ENCODE peak calls at places on chromosome 19, in four cellular contexts. E is Peyer's patch, Z is body of pancreas, R is uterus. S is an unnamed sample.

GRCh38 chr19:49222528-49222927 is 64.9 kb downstream of the TRPM4 start:
- DNase-seq in R (no peak), E (no peak), Z (no peak), S (no peak)

GRCh38 chr19:10965398-10965797 is 4.6 kb downstream of the SMARCA4 start:
- DNase-seq in E (no peak), Z (no peak), R (no peak), S (no peak)

GRCh38 chr19:51501594-51502263 is at the start of gene SIGLEC12:
- DNase-seq in E (no peak), Z (peak), R (no peak), S (no peak)

GRCh38 chr19:45420356-45420755 is 3.4 kb downstream of the ERCC1 start:
- DNase-seq in R (no peak), E (no peak), Z (no peak), S (no peak)

GRCh38 chr19:36837525-36837901 is 674 bp downstream of the ZNF790 start:
- DNase-seq in Z (peak), E (no peak), R (no peak), S (no peak)

GRCh38 chr19:44738603-44739585 is 9.6 kb upstream of the BCL3 start:
- DNase-seq in Z (peak), E (peak), R (no peak), S (no peak)

GRCh38 chr19:8702350-8702749 is 3.8 kb upstream of the ACTL9 start:
- DNase-seq in R (no peak), E (no peak), Z (no peak), S (no peak)

GRCh38 chr19:38320969-38321339 is 1.3 kb downstream of the KCNK6 start:
- DNase-seq in E (no peak), R (no peak), Z (no peak), S (no peak)

GRCh38 chr19:52963229-52963760 is 614 bp upstream of the ZNF816 start:
- DNase-seq in R (peak), E (no peak), Z (no peak), S (peak)

GRCh38 chr19:31346184-31346583 is 3.1 kb downstream of the TSHZ3 start:
- DNase-seq in R (no peak), E (no peak), Z (no peak), S (no peak)

GRCh38 chr19:54186934-54187381 is 2.4 kb downstream of the MBOAT7 start:
- DNase-seq in R (no peak), Z (peak), E (peak), S (no peak)

GRCh38 chr19:22354665-22355064 is 67.5 kb downstream of the ZNF98 start:
- DNase-seq in E (no peak), R (no peak), Z (no peak), S (no peak)

GRCh38 chr19:47113446-47114348 is at the start of gene ZC3H4:
- DNase-seq in Z (peak), R (peak), E (peak), S (peak)
- TF ChIP-seq POLR2A in Z (no peak), R (peak), E (peak), S (no peak)

GRCh38 chr19:7635670-7636069 is 1.2 kb upstream of the STXBP2 start:
- DNase-seq in Z (no peak), E (no peak), R (no peak), S (no peak)

GRCh38 chr19:7636317-7636690 is 606 bp upstream of the STXBP2 start:
- DNase-seq in E (no peak), R (no peak), Z (no peak), S (no peak)

GRCh38 chr19:7638802-7639465 is 2.0 kb downstream of the STXBP2 start:
- DNase-seq in E (no peak), Z (no peak), R (no peak), S (no peak)

GRCh38 chr19:7637374-7638256 is 705 bp downstream of the STXBP2 start:
- DNase-seq in Z (peak), E (peak), R (no peak), S (no peak)

DNA sequence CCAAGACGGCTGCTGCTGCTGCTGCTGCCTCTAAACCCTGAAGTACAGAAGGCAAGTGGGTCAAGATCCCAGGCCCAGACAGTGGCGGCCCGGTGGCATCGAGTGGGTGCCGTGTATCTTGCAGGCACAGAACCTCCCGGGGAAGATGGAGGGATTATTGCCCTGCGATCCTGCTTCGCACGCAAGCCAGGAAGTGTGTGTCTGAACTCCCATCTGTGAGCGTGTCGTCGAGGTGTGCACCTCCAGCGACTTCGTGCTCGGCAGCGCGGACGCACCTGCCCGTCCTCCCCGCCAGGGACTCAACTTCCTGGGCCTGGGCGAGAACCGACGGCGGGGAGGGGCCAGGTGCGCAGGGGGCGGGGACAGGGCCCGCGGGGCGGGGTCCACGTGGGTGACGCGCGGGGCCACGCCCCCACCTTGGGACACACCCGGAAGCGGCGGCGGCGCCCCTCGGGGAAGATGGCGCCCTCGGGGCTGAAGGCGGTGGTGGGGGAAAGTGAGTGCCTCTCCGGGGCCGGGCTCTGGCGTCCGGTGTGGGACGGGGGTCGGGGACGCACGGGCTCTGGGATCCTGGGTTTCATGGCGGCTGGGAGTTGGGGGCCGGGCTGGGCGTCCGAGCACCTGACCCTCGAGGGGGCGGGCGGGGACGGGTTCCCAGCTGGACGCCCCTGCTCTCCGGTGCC is at the start of gene STXBP2:
- DNase-seq in E (peak), Z (peak), R (no peak), S (no peak)
- TF ChIP-seq POLR2A in E (peak), Z (peak), R (peak), S (no peak)

DNA sequence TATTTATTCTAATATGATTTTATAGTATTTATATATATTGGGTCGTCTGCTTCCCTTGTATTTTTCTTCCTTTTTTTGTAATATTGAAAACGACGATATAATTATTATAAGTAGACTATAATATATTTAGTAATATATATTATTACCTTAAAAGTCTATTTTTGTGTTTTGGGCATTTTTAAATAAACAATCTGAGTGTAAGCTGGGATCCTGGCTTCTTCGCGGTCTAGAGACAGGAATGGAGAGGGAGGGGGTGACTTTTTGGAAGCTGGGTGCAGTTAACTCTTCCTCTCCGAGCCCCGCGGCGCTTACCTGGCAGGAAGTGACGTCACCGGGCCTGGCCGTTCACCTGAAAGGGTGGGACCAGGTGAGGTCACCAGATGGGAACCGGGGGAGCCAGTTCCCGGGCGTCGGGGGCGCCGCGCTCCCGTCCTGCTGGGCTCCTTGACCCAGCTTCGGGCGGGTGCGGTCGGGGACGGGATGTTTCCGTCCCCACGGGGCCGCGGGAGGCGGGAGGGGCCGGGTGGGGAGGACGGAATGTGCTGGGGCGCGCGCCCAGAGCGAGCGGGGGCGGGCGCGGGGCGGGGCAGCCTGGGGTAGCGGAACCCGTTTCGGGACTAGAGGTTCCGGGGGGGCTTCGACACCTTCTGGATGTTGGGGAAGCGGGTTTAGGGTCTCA is 2.7 kb downstream of the ZFP36 start:
- DNase-seq in E (peak), Z (peak), R (peak), S (peak)
- TF ChIP-seq POLR2A in E (peak), Z (peak), R (peak), S (no peak)

GRCh38 chr19:4473011-4473410 is 914 bp downstream of the HDGFL2 start:
- DNase-seq in E (no peak), Z (no peak), R (no peak), S (no peak)

GRCh38 chr19:4473708-4474503 is 1.8 kb downstream of the HDGFL2 start:
- DNase-seq in Z (no peak), E (no peak), R (no peak), S (no peak)

GRCh38 chr19:4472174-4472974 is at the start of gene HDGFL2:
- DNase-seq in Z (no peak), E (peak), R (no peak), S (no peak)

GRCh38 chr19:4474504-4475136 is 2.5 kb downstream of the HDGFL2 start:
- DNase-seq in R (no peak), E (no peak), Z (no peak), S (peak)

GRCh38 chr19:4477034-4477801 is 5.1 kb downstream of the HDGFL2 start:
- DNase-seq in E (no peak), Z (no peak), R (no peak), S (no peak)
- TF ChIP-seq POLR2A in E (no peak), Z (no peak), R (no peak), S (no peak)

GRCh38 chr19:40809358-40810086 is 10.5 kb downstream of the EGLN2 start:
- DNase-seq in R (peak), E (no peak), Z (no peak), S (no peak)
- TF ChIP-seq POLR2A in R (no peak), E (no peak), Z (no peak), S (no peak)

GRCh38 chr19:18742324-18742723 is 48.8 kb downstream of the COMP start:
- DNase-seq in R (no peak), E (peak), Z (no peak), S (no peak)

GRCh38 chr19:18742838-18743237 is 48.3 kb downstream of the COMP start:
- DNase-seq in Z (no peak), E (peak), R (no peak), S (no peak)

GRCh38 chr19:18744019-18744418 is 47.1 kb downstream of the COMP start:
- DNase-seq in Z (no peak), E (no peak), R (no peak), S (no peak)

GRCh38 chr19:18741566-18742121 is 49.5 kb downstream of the COMP start:
- DNase-seq in E (peak), Z (peak), R (peak), S (no peak)

GRCh38 chr19:18743281-18743825 is 47.8 kb downstream of the COMP start:
- DNase-seq in E (peak), Z (peak), R (peak), S (no peak)
- TF ChIP-seq POLR2A in E (no peak), Z (no peak), R (no peak), S (no peak)

DNA sequence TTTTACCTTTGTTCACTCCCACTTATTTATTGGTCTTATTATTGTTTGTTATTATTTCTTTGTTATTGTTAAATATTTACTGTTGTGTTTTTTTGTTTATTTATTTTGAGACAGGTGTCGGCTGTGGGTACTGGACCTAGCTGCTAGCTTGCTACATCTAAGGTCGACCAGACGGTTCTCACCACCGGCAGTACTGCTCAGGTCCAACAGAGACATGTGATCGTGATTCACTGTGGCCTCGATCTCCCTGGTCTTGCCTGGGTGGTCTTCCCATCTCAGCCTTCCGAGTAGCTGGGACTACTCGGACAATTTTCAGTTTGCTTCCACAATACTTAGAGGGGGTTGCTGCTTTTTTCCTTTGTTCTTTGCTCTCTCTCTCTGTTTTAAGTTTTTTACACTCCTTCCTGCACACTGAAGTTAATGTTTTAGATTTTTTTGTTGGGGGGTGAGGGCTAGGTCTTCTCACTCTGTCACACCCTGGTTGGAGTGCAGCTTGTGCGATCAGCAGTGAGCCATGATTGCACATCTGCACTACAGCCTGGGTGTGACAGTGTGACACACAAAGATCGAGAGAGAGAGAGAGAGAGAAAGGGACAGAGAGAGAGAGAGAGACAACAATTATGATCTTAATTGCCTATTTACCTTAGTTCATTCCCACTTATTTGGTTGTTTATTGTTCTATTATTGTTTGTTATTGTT is 1432.4 kb downstream of the UQCRFS1 start:
- DNase-seq in E (no peak), Z (no peak), R (no peak), S (no peak)
- TF ChIP-seq POLR2A in E (no peak), Z (no peak), R (no peak), S (no peak)

S was measured in H54.